ENCODE peak calls at places on chromosomes 2 and 18, in four cellular contexts. T is body of pancreas, A is IMR-90, V is GM23248. I is an unnamed sample. For H3K4me1, the result is how much of the 10 kb centered on the place peaks cover.

GRCh38 chr2:59947917-59948534 is 605.4 kb downstream of the BCL11A start:
- DNase-seq in V (no peak), A (no peak), T (no peak), I (no peak)

GRCh38 chr2:174465327-174465726 is 21.5 kb downstream of the GPR155 start:
- DNase-seq in A (no peak), T (no peak), V (peak), I (no peak)

GRCh38 chr2:85754313-85755095 is 713 bp downstream of the ATOH8 start:
- DNase-seq in A (peak), T (peak), V (peak), I (no peak)

GRCh38 chr18:43661570-43661969 is 384.3 kb upstream of the SYT4 start:
- DNase-seq in T (peak), V (peak), A (peak), I (no peak)

GRCh38 chr2:170525566-170525900 is 189.6 kb upstream of the SP5 start:
- DNase-seq in A (peak), V (peak), T (peak), I (peak)

GRCh38 chr2:9328931-9329330 is 94.4 kb downstream of the ITGB1BP1 start:
- DNase-seq in V (no peak), T (no peak), A (no peak), I (no peak)

GRCh38 chr2:109377976-109378375 is 235.8 kb downstream of the SEPTIN10 start:
- DNase-seq in V (no peak), A (no peak), T (no peak), I (peak)

GRCh38 chr2:99865818-99866676 is 276.3 kb downstream of the AFF3 start:
- DNase-seq in A (peak), T (no peak), V (peak), I (no peak)

GRCh38 chr2:6526093-6526824 is 339.4 kb downstream of the CMPK2 start:
- DNase-seq in T (peak), V (no peak), A (no peak), I (no peak)

GRCh38 chr2:112915300-112916144 is 4.6 kb downstream of the IL37 start:
- DNase-seq in A (no peak), T (no peak), V (no peak), I (no peak)

GRCh38 chr2:11175293-11175795 is 20.1 kb downstream of the SLC66A3 start:
- DNase-seq in A (peak), V (peak), T (peak), I (no peak)

GRCh38 chr18:42814184-42814583 is 301.3 kb downstream of the RIT2 start:
- DNase-seq in T (no peak), V (no peak), A (no peak), I (no peak)

GRCh38 chr2:95031076-95031725 is 5.7 kb downstream of the MAL start:
- DNase-seq in A (no peak), T (no peak), V (no peak), I (no peak)

GRCh38 chr2:20378891-20379519 is 28.4 kb upstream of the PUM2 start:
- DNase-seq in T (peak), V (peak), A (peak), I (peak)

GRCh38 chr18:44518091-44518490 is 162.6 kb upstream of the SETBP1 start:
- DNase-seq in V (peak), T (no peak), A (no peak), I (no peak)

GRCh38 chr2:62077239-62077638 is 118.7 kb upstream of the B3GNT2 start:
- DNase-seq in T (no peak), V (no peak), A (no peak), I (no peak)

GRCh38 chr18:37322497-37323035 is 243.0 kb downstream of the CELF4 start:
- DNase-seq in V (peak), A (peak), T (peak), I (peak)

GRCh38 chr2:216936954-216937357 is 77.1 kb upstream of the TNP1 start:
- DNase-seq in T (no peak), V (peak), A (no peak), I (no peak)

GRCh38 chr2:181766129-181766528 is 85.8 kb upstream of the NEUROD1 start:
- DNase-seq in V (no peak), A (no peak), T (no peak), I (no peak)

GRCh38 chr18:63960891-63961290 is 9.0 kb upstream of the SERPINB8 start:
- DNase-seq in A (no peak), T (no peak), V (no peak), I (no peak)

GRCh38 chr18:10398571-10398970 is 55.9 kb upstream of the APCDD1 start:
- DNase-seq in V (no peak), T (no peak), A (no peak), I (no peak)

GRCh38 chr2:75605770-75606535 is 40.6 kb upstream of the MRPL19 start:
- DNase-seq in V (peak), A (peak), T (peak), I (no peak)

GRCh38 chr2:219251656-219252055 is 1.4 kb upstream of the TUBA4B start:
- DNase-seq in A (no peak), T (no peak), V (peak), I (no peak)

GRCh38 chr2:135890830-135891229 is 14.6 kb upstream of the MCM6 start:
- DNase-seq in T (no peak), A (no peak), V (no peak), I (no peak)

GRCh38 chr2:18991177-18992168 is 366.9 kb downstream of the OSR1 start:
- DNase-seq in V (peak), A (peak), T (peak), I (peak)

GRCh38 chr2:25881759-25882158 is 3.5 kb upstream of the ASXL2 start:
- DNase-seq in T (no peak), A (no peak), V (no peak), I (no peak)

GRCh38 chr2:105610444-105611327 is 134.0 kb upstream of the NCK2 start:
- DNase-seq in A (no peak), V (no peak), T (peak), I (no peak)

GRCh38 chr2:142030735-142031134 is 100.1 kb downstream of the LRP1B start:
- DNase-seq in A (no peak), T (no peak), V (no peak), I (no peak)

GRCh38 chr2:64356906-64357305 is 97.1 kb upstream of the LGALSL start:
- DNase-seq in V (no peak), T (no peak), A (no peak), I (no peak)

GRCh38 chr2:27715318-27716165 is 51.9 kb downstream of the SLC4A1AP start:
- DNase-seq in V (peak), T (peak), A (peak), I (no peak)

GRCh38 chr18:10022365-10022764 is 108.5 kb downstream of the VAPA start:
- DNase-seq in V (no peak), T (no peak), A (no peak), I (peak)

GRCh38 chr2:86806059-86806857 is 15.5 kb upstream of the CD8A start:
- DNase-seq in T (no peak), V (no peak), A (no peak), I (no peak)

GRCh38 chr2:25482341-25482740 is 140.6 kb upstream of the DNMT3A start:
- DNase-seq in T (no peak), V (no peak), A (no peak), I (no peak)

GRCh38 chr2:6113796-6114195 is 421.6 kb downstream of the SOX11 start:
- DNase-seq in V (no peak), A (no peak), T (no peak), I (no peak)

GRCh38 chr2:120530781-120531180 is 184.8 kb downstream of the INHBB start:
- DNase-seq in A (no peak), V (no peak), T (no peak), I (no peak)

GRCh38 chr2:120526047-120526562 is 180.2 kb downstream of the INHBB start:
- DNase-seq in A (no peak), T (no peak), V (no peak), I (no peak)

GRCh38 chr2:120528051-120528692 is 182.2 kb downstream of the INHBB start:
- DNase-seq in T (no peak), V (peak), A (no peak), I (no peak)

GRCh38 chr2:120526997-120527945 is 181.3 kb downstream of the INHBB start:
- DNase-seq in A (no peak), V (no peak), T (no peak), I (no peak)

GRCh38 chr2:120528693-120529076 is 182.7 kb downstream of the INHBB start:
- DNase-seq in A (no peak), V (no peak), T (no peak), I (no peak)
- H3K4me1 ChIP-seq in A (under half), V (under half), T (under half), I (under half)

DNA sequence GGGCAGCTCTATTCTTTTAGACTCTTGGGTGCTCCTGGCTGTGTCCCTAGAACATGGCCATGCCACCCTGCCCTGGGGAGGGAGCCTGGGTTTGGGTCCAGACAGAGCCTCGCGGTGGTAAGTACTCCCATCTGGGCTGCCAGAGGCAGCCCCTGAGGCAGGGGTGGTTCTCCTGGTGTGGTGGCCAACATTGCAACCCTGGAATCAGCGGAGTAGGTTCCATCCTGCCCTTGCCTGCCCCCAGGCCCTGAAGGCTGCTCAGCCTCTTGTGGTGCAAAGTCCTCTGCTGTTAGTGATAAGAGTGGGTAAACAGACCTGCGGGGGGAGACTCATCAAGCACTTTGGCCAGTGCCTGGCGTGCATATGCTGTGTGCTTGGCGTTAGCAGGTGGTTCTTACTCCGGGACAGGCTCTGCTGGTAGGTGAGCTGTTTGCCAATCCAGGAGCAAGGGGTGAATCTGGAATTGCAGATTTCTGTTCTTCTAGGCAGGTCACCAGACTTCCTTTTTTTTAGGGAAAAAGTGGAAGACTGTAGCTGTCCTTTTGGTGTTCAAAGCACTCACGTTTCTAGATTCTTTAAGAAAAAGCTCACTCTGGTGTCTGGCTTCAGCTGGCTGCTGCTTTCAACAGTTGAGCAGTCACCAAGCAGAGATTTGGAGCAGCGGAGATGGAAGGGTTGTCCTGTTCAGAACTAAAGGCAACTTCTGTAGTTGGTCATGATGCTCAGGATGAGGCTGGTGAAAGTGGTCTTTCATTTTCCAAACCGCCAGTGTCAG is 3.2 kb downstream of the CNNM3 start:
- DNase-seq in T (peak), A (no peak), V (no peak), I (peak)
- H3K4me1 ChIP-seq in T (half or more), A (under half), V (under half), I (under half)

DNA sequence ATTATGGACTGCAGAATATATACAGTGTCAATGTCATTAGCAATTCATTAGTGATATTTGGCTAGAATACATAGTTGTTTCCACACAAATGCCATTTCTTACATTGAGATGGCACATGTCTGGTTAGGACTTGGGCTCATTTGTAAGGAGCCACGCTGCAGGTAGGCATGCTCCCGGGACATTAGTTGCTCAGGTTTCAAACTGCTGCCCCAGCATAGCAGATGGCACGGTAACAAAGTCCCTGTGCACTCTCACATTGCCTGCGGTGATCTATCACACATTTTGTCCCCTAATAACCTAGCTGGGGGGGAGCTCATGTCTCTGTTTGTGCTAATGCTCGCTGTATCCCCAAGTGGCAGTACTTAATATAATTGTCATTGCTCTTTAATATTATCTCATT is 185.1 kb downstream of the NEDD4L start:
- DNase-seq in A (no peak), V (no peak), T (no peak), I (no peak)
- H3K4me1 ChIP-seq in A (under half), V (under half), T (half or more), I (under half)

DNA sequence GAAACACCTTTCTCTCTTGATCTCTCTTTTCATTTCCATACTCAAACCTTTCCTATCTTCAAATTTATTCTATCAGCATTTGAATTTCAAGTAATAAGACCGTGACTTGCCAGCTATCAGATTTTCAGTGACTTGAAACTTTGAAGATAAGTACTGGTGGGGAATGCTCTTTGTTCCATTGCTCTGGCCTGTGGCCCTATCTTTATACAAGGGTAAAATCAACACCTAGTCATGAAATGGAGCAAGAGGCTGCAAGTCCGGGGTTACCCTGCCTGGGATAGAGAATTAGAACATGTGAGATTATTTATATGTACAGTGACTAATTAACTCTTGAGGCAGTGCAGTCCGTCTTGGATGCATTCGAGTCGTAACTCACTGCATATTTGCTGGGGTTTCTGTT is 105.9 kb upstream of the LYPD6 start:
- DNase-seq in A (no peak), V (no peak), T (no peak), I (no peak)
- H3K4me1 ChIP-seq in A (under half), V (under half), T (under half), I (under half)

DNA sequence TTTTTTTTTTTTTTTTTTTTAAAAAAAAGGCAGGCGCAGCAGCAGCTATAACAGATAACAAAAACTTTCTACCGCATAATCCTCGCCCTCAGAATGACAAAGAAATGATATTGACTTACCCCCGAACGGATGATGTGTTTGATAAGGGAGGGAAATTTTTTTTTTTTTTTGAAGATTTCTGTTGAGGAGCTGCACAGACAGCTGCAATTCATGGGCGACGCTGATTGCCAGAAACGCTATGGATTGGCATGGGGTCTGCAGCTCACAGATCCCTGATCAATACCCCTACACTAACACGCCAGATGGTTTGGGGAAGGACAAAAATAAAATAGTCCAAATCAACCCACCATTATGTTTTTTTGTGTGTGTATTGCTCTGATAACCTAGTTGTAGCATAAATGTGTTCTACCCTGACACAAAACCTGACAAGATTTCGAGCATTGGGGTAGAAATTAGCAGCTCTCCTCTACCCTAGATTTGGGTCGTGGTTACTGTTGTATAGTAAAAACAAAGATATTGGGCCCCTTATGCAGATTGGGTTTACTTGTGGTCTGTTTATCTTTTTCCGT is 3.6 kb upstream of the ONECUT2 start:
- DNase-seq in V (no peak), A (no peak), T (no peak), I (no peak)
- H3K4me1 ChIP-seq in V (under half), A (under half), T (under half), I (under half)

I was measured in colonic mucosa.